ENCODE peak calls at places on chromosomes 12 and 14, in six cellular contexts. One of them, this sample, is unnamed.

GRCh38 chr14:24629521-24629920 is 4.5 kb downstream of the GZMB start:
- DNase-seq in endothelial cell: no peak
- DNase-seq in fibroblast of the aortic adventitia: no peak
- DNase-seq in esophagus muscularis mucosa: no peak
- DNase-seq in IMR-90: no peak
- DNase-seq in uterus: no peak
- DNase-seq in this sample: no peak

GRCh38 chr14:99754141-99755067 is 38.8 kb upstream of the EML1 start:
- DNase-seq in fibroblast of the aortic adventitia: peak
- DNase-seq in IMR-90: no peak
- DNase-seq in uterus: peak
- DNase-seq in endothelial cell: no peak
- DNase-seq in esophagus muscularis mucosa: no peak
- DNase-seq in this sample: no peak

GRCh38 chr12:64678835-64679234 is 68.5 kb downstream of the RASSF3 start:
- DNase-seq in fibroblast of the aortic adventitia: no peak
- DNase-seq in endothelial cell: no peak
- DNase-seq in uterus: no peak
- DNase-seq in esophagus muscularis mucosa: no peak
- DNase-seq in IMR-90: no peak
- DNase-seq in this sample: no peak

GRCh38 chr12:50992814-50993213 is 33.4 kb downstream of the SLC11A2 start:
- DNase-seq in esophagus muscularis mucosa: no peak
- DNase-seq in fibroblast of the aortic adventitia: no peak
- DNase-seq in uterus: no peak
- DNase-seq in endothelial cell: no peak
- DNase-seq in IMR-90: peak
- DNase-seq in this sample: no peak

GRCh38 chr12:70748809-70749208 is 111.6 kb upstream of the PTPRB start:
- DNase-seq in uterus: no peak
- DNase-seq in IMR-90: no peak
- DNase-seq in fibroblast of the aortic adventitia: no peak
- DNase-seq in endothelial cell: no peak
- DNase-seq in esophagus muscularis mucosa: no peak
- DNase-seq in this sample: no peak

GRCh38 chr12:108110844-108111243 is 18.2 kb upstream of the WSCD2 start:
- DNase-seq in endothelial cell: no peak
- DNase-seq in IMR-90: no peak
- DNase-seq in esophagus muscularis mucosa: no peak
- DNase-seq in uterus: no peak
- DNase-seq in fibroblast of the aortic adventitia: no peak
- DNase-seq in this sample: no peak

GRCh38 chr14:92651793-92652382 is 96.5 kb downstream of the LGMN start:
- DNase-seq in esophagus muscularis mucosa: no peak
- DNase-seq in fibroblast of the aortic adventitia: no peak
- DNase-seq in uterus: no peak
- DNase-seq in IMR-90: no peak
- DNase-seq in endothelial cell: no peak
- DNase-seq in this sample: no peak

GRCh38 chr14:103319422-103319821 is 14.6 kb upstream of the EIF5 start:
- DNase-seq in uterus: no peak
- DNase-seq in fibroblast of the aortic adventitia: no peak
- DNase-seq in esophagus muscularis mucosa: no peak
- DNase-seq in endothelial cell: no peak
- DNase-seq in IMR-90: no peak
- DNase-seq in this sample: no peak

GRCh38 chr14:72443256-72443655 is 450.6 kb downstream of the DPF3 start:
- DNase-seq in endothelial cell: no peak
- DNase-seq in esophagus muscularis mucosa: no peak
- DNase-seq in IMR-90: peak
- DNase-seq in fibroblast of the aortic adventitia: no peak
- DNase-seq in uterus: no peak
- DNase-seq in this sample: no peak

GRCh38 chr12:1189163-1189562 is 198.1 kb downstream of the ERC1 start:
- DNase-seq in IMR-90: no peak
- DNase-seq in uterus: no peak
- DNase-seq in esophagus muscularis mucosa: no peak
- DNase-seq in endothelial cell: no peak
- DNase-seq in fibroblast of the aortic adventitia: no peak
- DNase-seq in this sample: no peak

GRCh38 chr12:57797938-57798337 is 15.4 kb downstream of the TSFM start:
- DNase-seq in IMR-90: no peak
- DNase-seq in fibroblast of the aortic adventitia: no peak
- DNase-seq in uterus: no peak
- DNase-seq in esophagus muscularis mucosa: no peak
- DNase-seq in endothelial cell: no peak
- DNase-seq in this sample: no peak
- TF ChIP-seq CTCF in IMR-90: no peak
- TF ChIP-seq CTCF in fibroblast of the aortic adventitia: no peak
- TF ChIP-seq CTCF in uterus: no peak
- TF ChIP-seq CTCF in esophagus muscularis mucosa: no peak
- TF ChIP-seq CTCF in endothelial cell: no peak
- TF ChIP-seq CTCF in this sample: no peak

GRCh38 chr12:49060237-49061156 is at the start of gene KMT2D:
- DNase-seq in IMR-90: peak
- DNase-seq in esophagus muscularis mucosa: peak
- DNase-seq in endothelial cell: peak
- DNase-seq in uterus: peak
- DNase-seq in fibroblast of the aortic adventitia: peak
- DNase-seq in this sample: peak
- TF ChIP-seq CTCF in IMR-90: peak
- TF ChIP-seq CTCF in esophagus muscularis mucosa: no peak
- TF ChIP-seq CTCF in endothelial cell: no peak
- TF ChIP-seq CTCF in uterus: peak
- TF ChIP-seq CTCF in fibroblast of the aortic adventitia: peak
- TF ChIP-seq CTCF in this sample: no peak

GRCh38 chr14:95998656-95999055 is 40.5 kb upstream of the C14orf132 start:
- DNase-seq in uterus: no peak
- DNase-seq in IMR-90: peak
- DNase-seq in endothelial cell: no peak
- DNase-seq in esophagus muscularis mucosa: no peak
- DNase-seq in fibroblast of the aortic adventitia: peak
- DNase-seq in this sample: no peak
- TF ChIP-seq CTCF in uterus: peak
- TF ChIP-seq CTCF in IMR-90: peak
- TF ChIP-seq CTCF in endothelial cell: no peak
- TF ChIP-seq CTCF in esophagus muscularis mucosa: peak
- TF ChIP-seq CTCF in fibroblast of the aortic adventitia: peak
- TF ChIP-seq CTCF in this sample: no peak

DNA sequence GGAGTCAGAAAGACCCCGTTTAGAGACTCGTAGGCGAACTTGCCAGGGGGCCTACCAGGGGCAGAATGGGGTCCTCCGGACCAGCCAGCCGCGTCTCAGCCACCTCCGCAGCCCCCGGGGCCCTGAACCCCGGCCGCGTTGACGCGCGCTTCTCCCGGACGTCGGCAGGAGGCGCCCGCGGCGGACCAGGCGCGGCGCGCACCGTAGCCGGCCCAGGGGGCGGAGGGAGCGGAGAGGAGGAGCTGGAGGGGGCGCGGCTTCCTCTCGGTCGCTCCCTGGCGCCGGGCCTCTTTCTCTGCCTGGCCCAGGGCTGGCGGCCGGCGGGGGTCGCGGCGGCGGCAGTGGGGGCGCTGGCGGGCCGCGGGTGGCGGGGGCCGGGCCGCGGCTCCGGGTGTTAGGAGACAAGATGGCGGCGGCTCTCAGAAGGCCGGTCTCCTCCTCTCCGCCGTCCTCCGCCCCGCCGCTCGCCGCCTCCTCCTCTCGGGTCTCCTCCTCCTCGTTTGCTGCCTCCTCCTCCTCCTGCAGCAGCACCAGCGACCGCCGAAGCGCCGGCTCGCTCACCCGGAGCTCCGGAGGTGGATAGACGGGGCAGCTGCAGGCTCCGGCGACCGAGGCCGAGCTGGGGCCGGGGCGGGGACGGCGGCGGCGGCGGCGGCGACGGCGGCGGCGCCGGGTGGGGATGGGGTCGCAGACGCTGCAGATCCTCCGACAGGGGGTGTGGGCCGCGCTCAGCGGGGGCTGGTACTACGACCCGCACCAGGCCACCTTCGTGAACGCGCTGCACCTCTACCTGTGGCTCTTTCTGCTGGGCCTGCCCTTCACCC is at the start of gene PCNX1:
- DNase-seq in esophagus muscularis mucosa: peak
- DNase-seq in endothelial cell: peak
- DNase-seq in IMR-90: peak
- DNase-seq in fibroblast of the aortic adventitia: peak
- DNase-seq in uterus: peak
- DNase-seq in this sample: peak
- TF ChIP-seq CTCF in esophagus muscularis mucosa: peak
- TF ChIP-seq CTCF in endothelial cell: peak
- TF ChIP-seq CTCF in IMR-90: peak
- TF ChIP-seq CTCF in fibroblast of the aortic adventitia: peak
- TF ChIP-seq CTCF in uterus: peak
- TF ChIP-seq CTCF in this sample: no peak

GRCh38 chr14:73634333-73634833 is 10.4 kb upstream of the DNAL1 start:
- DNase-seq in uterus: no peak
- DNase-seq in fibroblast of the aortic adventitia: no peak
- DNase-seq in esophagus muscularis mucosa: no peak
- DNase-seq in endothelial cell: peak
- DNase-seq in IMR-90: no peak
- DNase-seq in this sample: peak
- TF ChIP-seq CTCF in uterus: peak
- TF ChIP-seq CTCF in fibroblast of the aortic adventitia: peak
- TF ChIP-seq CTCF in esophagus muscularis mucosa: peak
- TF ChIP-seq CTCF in endothelial cell: no peak
- TF ChIP-seq CTCF in IMR-90: peak
- TF ChIP-seq CTCF in this sample: no peak

GRCh38 chr14:65098586-65098985 is 3.7 kb downstream of the MAX start:
- DNase-seq in uterus: no peak
- DNase-seq in esophagus muscularis mucosa: no peak
- DNase-seq in endothelial cell: no peak
- DNase-seq in fibroblast of the aortic adventitia: peak
- DNase-seq in IMR-90: peak
- DNase-seq in this sample: no peak

GRCh38 chr14:65092340-65092739 is 10.0 kb downstream of the MAX start:
- DNase-seq in esophagus muscularis mucosa: no peak
- DNase-seq in IMR-90: no peak
- DNase-seq in fibroblast of the aortic adventitia: no peak
- DNase-seq in endothelial cell: no peak
- DNase-seq in uterus: no peak
- DNase-seq in this sample: no peak

GRCh38 chr14:65100905-65101541 is 1.3 kb downstream of the MAX start:
- DNase-seq in endothelial cell: no peak
- DNase-seq in IMR-90: no peak
- DNase-seq in uterus: no peak
- DNase-seq in fibroblast of the aortic adventitia: peak
- DNase-seq in esophagus muscularis mucosa: no peak
- DNase-seq in this sample: no peak

GRCh38 chr14:65096323-65097089 is 5.8 kb downstream of the MAX start:
- DNase-seq in IMR-90: no peak
- DNase-seq in fibroblast of the aortic adventitia: peak
- DNase-seq in uterus: no peak
- DNase-seq in esophagus muscularis mucosa: no peak
- DNase-seq in endothelial cell: no peak
- DNase-seq in this sample: no peak

DNA sequence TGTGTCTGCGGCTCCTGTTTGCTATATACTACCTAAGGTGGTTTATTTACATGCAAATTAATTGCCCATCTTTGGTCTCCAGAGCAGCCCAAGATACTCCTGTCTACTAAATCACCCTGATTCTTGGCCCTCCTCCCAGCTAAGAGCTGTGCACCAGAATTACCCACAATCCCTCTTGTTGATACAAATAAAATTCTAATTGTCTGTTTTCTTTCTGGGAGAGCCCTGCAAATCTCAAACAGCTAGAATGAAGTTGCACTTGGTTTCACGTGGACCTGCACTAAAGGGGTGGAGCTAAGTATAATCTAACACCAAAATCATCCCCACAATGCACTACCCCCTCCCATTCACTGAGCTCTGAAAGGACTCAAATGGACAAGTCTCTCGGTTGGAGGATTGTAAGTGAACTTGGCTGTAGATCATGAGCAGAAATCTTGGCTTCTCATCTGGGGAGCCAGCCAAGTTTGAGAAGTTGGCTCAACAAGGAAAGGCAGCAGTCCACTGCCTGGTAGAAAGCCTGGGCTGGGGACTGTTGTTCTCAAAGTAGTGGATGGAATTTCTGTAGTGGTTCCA is 6.6 kb downstream of the MAX start:
- DNase-seq in fibroblast of the aortic adventitia: peak
- DNase-seq in uterus: peak
- DNase-seq in IMR-90: peak
- DNase-seq in esophagus muscularis mucosa: no peak
- DNase-seq in endothelial cell: no peak
- DNase-seq in this sample: no peak
- TF ChIP-seq CTCF in fibroblast of the aortic adventitia: no peak
- TF ChIP-seq CTCF in uterus: no peak
- TF ChIP-seq CTCF in IMR-90: no peak
- TF ChIP-seq CTCF in esophagus muscularis mucosa: no peak
- TF ChIP-seq CTCF in endothelial cell: no peak
- TF ChIP-seq CTCF in this sample: no peak

GRCh38 chr14:65787461-65787860 is 374.9 kb downstream of the FUT8 start:
- DNase-seq in esophagus muscularis mucosa: no peak
- DNase-seq in endothelial cell: no peak
- DNase-seq in fibroblast of the aortic adventitia: no peak
- DNase-seq in IMR-90: no peak
- DNase-seq in uterus: no peak
- DNase-seq in this sample: no peak

GRCh38 chr14:65788876-65789859 is 376.6 kb downstream of the FUT8 start:
- DNase-seq in IMR-90: no peak
- DNase-seq in endothelial cell: no peak
- DNase-seq in uterus: no peak
- DNase-seq in esophagus muscularis mucosa: no peak
- DNase-seq in fibroblast of the aortic adventitia: no peak
- DNase-seq in this sample: no peak

GRCh38 chr14:65792208-65792905 is 379.8 kb downstream of the FUT8 start:
- DNase-seq in fibroblast of the aortic adventitia: peak
- DNase-seq in uterus: no peak
- DNase-seq in endothelial cell: no peak
- DNase-seq in IMR-90: peak
- DNase-seq in esophagus muscularis mucosa: no peak
- DNase-seq in this sample: no peak

GRCh38 chr14:65791551-65791981 is 379.0 kb downstream of the FUT8 start:
- DNase-seq in esophagus muscularis mucosa: no peak
- DNase-seq in IMR-90: peak
- DNase-seq in fibroblast of the aortic adventitia: peak
- DNase-seq in uterus: no peak
- DNase-seq in endothelial cell: no peak
- DNase-seq in this sample: no peak

DNA sequence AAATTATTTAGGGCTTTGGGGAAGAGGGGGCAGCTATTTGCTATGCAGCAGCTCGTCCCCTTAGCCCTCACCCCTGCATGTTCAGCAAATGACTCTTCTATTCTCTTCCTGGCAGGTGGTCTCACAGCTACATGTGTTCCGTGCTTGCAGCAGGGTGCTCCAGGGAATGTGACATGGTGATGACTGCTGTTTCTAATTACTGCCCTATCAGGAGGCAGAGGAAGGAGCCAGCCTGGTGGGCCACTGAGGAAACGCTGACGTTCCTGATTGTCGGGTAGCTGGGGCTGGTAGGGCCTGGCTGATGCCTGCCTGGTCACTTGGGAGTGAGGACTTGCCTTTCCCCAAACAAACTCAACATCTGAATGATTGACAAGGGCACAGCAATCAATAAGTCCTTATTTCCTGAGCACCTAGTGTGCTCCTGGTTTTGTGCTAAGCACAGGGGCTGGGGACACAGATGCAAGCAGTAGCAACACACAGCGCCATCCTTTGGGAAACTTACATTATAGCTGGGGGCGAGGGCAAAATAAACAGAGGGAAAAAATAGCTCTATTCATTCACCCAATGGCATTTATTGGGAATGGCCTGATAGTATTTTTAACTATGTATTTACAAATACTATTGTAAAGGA is 377.8 kb downstream of the FUT8 start:
- DNase-seq in IMR-90: no peak
- DNase-seq in uterus: no peak
- DNase-seq in fibroblast of the aortic adventitia: no peak
- DNase-seq in esophagus muscularis mucosa: no peak
- DNase-seq in endothelial cell: no peak
- DNase-seq in this sample: no peak
- TF ChIP-seq CTCF in IMR-90: no peak
- TF ChIP-seq CTCF in uterus: no peak
- TF ChIP-seq CTCF in fibroblast of the aortic adventitia: no peak
- TF ChIP-seq CTCF in esophagus muscularis mucosa: no peak
- TF ChIP-seq CTCF in endothelial cell: no peak
- TF ChIP-seq CTCF in this sample: no peak

This sample was measured in activated B cell treated with CpG ODN at 0.5 μM for 24 hours.